ENCODE peak calls at places on chromosomes 6 and 20, in seven cellular contexts. One of them, this sample, is unnamed.

GRCh38 chr6:16770701-16771569 is 9.7 kb upstream of the ATXN1 start:
- DNase-seq in bronchial epithelial cell: peak; percentile 64
- DNase-seq in dorsolateral prefrontal cortex: peak; percentile 65
- DNase-seq in esophagus muscularis mucosa: no peak
- DNase-seq in GM12865: peak; percentile 80
- DNase-seq in activated CD8-positive, alpha-beta T cell treated with anti-CD3 and anti-CD28 coated beads for 36 hours: peak; percentile 80
- DNase-seq in omental fat pad: no peak
- DNase-seq in this sample: peak; percentile 63

GRCh38 chr6:101761124-101761601 is 367.7 kb downstream of the GRIK2 start:
- DNase-seq in dorsolateral prefrontal cortex: no peak
- DNase-seq in omental fat pad: no peak
- DNase-seq in activated CD8-positive, alpha-beta T cell treated with anti-CD3 and anti-CD28 coated beads for 36 hours: no peak
- DNase-seq in GM12865: no peak
- DNase-seq in bronchial epithelial cell: peak; percentile 89
- DNase-seq in esophagus muscularis mucosa: no peak
- DNase-seq in this sample: no peak

GRCh38 chr20:34389206-34389953 is 26.3 kb downstream of the ITCH start:
- DNase-seq in bronchial epithelial cell: no peak
- DNase-seq in esophagus muscularis mucosa: no peak
- DNase-seq in GM12865: no peak
- DNase-seq in activated CD8-positive, alpha-beta T cell treated with anti-CD3 and anti-CD28 coated beads for 36 hours: no peak
- DNase-seq in omental fat pad: no peak
- DNase-seq in dorsolateral prefrontal cortex: no peak
- DNase-seq in this sample: no peak

GRCh38 chr6:149450679-149451360 is 34.0 kb downstream of the ZC3H12D start:
- DNase-seq in activated CD8-positive, alpha-beta T cell treated with anti-CD3 and anti-CD28 coated beads for 36 hours: peak; percentile 16
- DNase-seq in GM12865: no peak
- DNase-seq in dorsolateral prefrontal cortex: peak; percentile 59
- DNase-seq in bronchial epithelial cell: no peak
- DNase-seq in esophagus muscularis mucosa: no peak
- DNase-seq in omental fat pad: no peak
- DNase-seq in this sample: no peak

GRCh38 chr6:140537834-140538680 is 1163.6 kb upstream of the CITED2 start:
- DNase-seq in omental fat pad: no peak
- DNase-seq in GM12865: peak; percentile 36
- DNase-seq in esophagus muscularis mucosa: no peak
- DNase-seq in dorsolateral prefrontal cortex: no peak
- DNase-seq in activated CD8-positive, alpha-beta T cell treated with anti-CD3 and anti-CD28 coated beads for 36 hours: no peak
- DNase-seq in bronchial epithelial cell: peak; percentile 91
- DNase-seq in this sample: no peak

GRCh38 chr20:49915380-49916145 is at the start of gene SPATA2:
- DNase-seq in esophagus muscularis mucosa: peak; percentile 99
- DNase-seq in activated CD8-positive, alpha-beta T cell treated with anti-CD3 and anti-CD28 coated beads for 36 hours: peak; percentile 97
- DNase-seq in GM12865: peak; percentile 97
- DNase-seq in omental fat pad: peak; percentile 99
- DNase-seq in bronchial epithelial cell: peak; percentile 78
- DNase-seq in dorsolateral prefrontal cortex: peak; percentile 96
- DNase-seq in this sample: peak; percentile 96

GRCh38 chr6:149918151-149918905 is 4.6 kb downstream of the RAET1G start:
- DNase-seq in activated CD8-positive, alpha-beta T cell treated with anti-CD3 and anti-CD28 coated beads for 36 hours: no peak
- DNase-seq in GM12865: no peak
- DNase-seq in dorsolateral prefrontal cortex: no peak
- DNase-seq in bronchial epithelial cell: no peak
- DNase-seq in esophagus muscularis mucosa: no peak
- DNase-seq in omental fat pad: no peak
- DNase-seq in this sample: no peak

GRCh38 chr6:128517124-128517523 is 3.3 kb downstream of the PTPRK start:
- DNase-seq in GM12865: no peak
- DNase-seq in omental fat pad: no peak
- DNase-seq in activated CD8-positive, alpha-beta T cell treated with anti-CD3 and anti-CD28 coated beads for 36 hours: no peak
- DNase-seq in esophagus muscularis mucosa: no peak
- DNase-seq in bronchial epithelial cell: no peak
- DNase-seq in dorsolateral prefrontal cortex: no peak
- DNase-seq in this sample: no peak

GRCh38 chr20:2699775-2700413 is 7.3 kb downstream of the EBF4 start:
- DNase-seq in dorsolateral prefrontal cortex: no peak
- DNase-seq in GM12865: no peak
- DNase-seq in omental fat pad: no peak
- DNase-seq in esophagus muscularis mucosa: peak; percentile 80
- DNase-seq in bronchial epithelial cell: no peak
- DNase-seq in activated CD8-positive, alpha-beta T cell treated with anti-CD3 and anti-CD28 coated beads for 36 hours: no peak
- DNase-seq in this sample: no peak

GRCh38 chr6:159959976-159960384 is 8.9 kb upstream of the IGF2R start:
- DNase-seq in activated CD8-positive, alpha-beta T cell treated with anti-CD3 and anti-CD28 coated beads for 36 hours: no peak
- DNase-seq in GM12865: no peak
- DNase-seq in bronchial epithelial cell: no peak
- DNase-seq in dorsolateral prefrontal cortex: no peak
- DNase-seq in esophagus muscularis mucosa: no peak
- DNase-seq in omental fat pad: no peak
- DNase-seq in this sample: no peak

DNA sequence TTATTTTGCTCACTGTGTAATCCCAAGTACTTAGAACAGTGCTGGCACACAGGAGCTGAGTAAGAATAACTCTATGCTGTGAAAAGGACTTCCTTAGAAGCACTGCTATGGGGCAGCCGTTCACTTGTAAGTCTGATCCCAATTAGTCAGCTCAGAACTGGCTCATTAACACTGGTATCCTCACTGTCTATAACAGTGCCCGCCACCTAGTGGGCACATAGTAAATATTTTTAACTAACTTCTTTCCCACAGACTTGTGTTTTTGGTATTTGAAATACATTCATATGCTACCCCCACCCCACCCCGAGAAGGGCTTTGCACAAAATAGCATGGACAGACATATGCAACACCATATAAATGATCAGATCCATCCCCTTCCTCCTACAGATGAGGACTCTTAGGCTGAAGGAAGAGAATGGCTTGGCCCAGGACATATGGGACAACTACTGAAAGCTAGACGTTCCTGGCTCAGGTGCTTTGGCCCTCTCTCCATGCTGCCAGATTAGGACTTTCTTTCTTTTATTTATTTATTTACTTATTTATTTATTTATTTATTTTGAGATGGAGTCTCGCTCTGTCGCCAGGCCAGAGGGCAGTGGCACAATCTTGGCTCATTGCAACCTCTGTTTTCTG is 47.1 kb downstream of the DST start:
- DNase-seq in activated CD8-positive, alpha-beta T cell treated with anti-CD3 and anti-CD28 coated beads for 36 hours: peak; percentile 58
- DNase-seq in omental fat pad: no peak
- DNase-seq in GM12865: peak; percentile 84
- DNase-seq in esophagus muscularis mucosa: no peak
- DNase-seq in dorsolateral prefrontal cortex: peak; percentile 36
- DNase-seq in bronchial epithelial cell: peak; percentile 65
- DNase-seq in this sample: peak; percentile 15
- TF ChIP-seq CTCF in activated CD8-positive, alpha-beta T cell treated with anti-CD3 and anti-CD28 coated beads for 36 hours: peak; percentile 70
- TF ChIP-seq CTCF in omental fat pad: no peak
- TF ChIP-seq CTCF in GM12865: peak; percentile 61
- TF ChIP-seq CTCF in esophagus muscularis mucosa: peak; percentile 55
- TF ChIP-seq CTCF in dorsolateral prefrontal cortex: peak; percentile 78
- TF ChIP-seq CTCF in bronchial epithelial cell: peak; percentile 50
- TF ChIP-seq CTCF in this sample: peak; percentile 67

GRCh38 chr20:51636123-51636522 is 93.6 kb upstream of the NFATC2 start:
- DNase-seq in activated CD8-positive, alpha-beta T cell treated with anti-CD3 and anti-CD28 coated beads for 36 hours: peak; percentile 30
- DNase-seq in GM12865: peak; percentile 47
- DNase-seq in dorsolateral prefrontal cortex: peak; percentile 35
- DNase-seq in omental fat pad: no peak
- DNase-seq in bronchial epithelial cell: peak; percentile 89
- DNase-seq in esophagus muscularis mucosa: no peak
- DNase-seq in this sample: no peak
- TF ChIP-seq CTCF in activated CD8-positive, alpha-beta T cell treated with anti-CD3 and anti-CD28 coated beads for 36 hours: no peak
- TF ChIP-seq CTCF in GM12865: no peak
- TF ChIP-seq CTCF in dorsolateral prefrontal cortex: no peak
- TF ChIP-seq CTCF in omental fat pad: no peak
- TF ChIP-seq CTCF in bronchial epithelial cell: no peak
- TF ChIP-seq CTCF in esophagus muscularis mucosa: no peak
- TF ChIP-seq CTCF in this sample: no peak

GRCh38 chr6:31918069-31918725 is 9.3 kb upstream of the C2 start:
- DNase-seq in bronchial epithelial cell: no peak
- DNase-seq in omental fat pad: no peak
- DNase-seq in dorsolateral prefrontal cortex: no peak
- DNase-seq in GM12865: no peak
- DNase-seq in esophagus muscularis mucosa: no peak
- DNase-seq in activated CD8-positive, alpha-beta T cell treated with anti-CD3 and anti-CD28 coated beads for 36 hours: no peak
- DNase-seq in this sample: no peak

GRCh38 chr6:31920803-31921202 is 6.7 kb upstream of the C2 start:
- DNase-seq in dorsolateral prefrontal cortex: no peak
- DNase-seq in GM12865: no peak
- DNase-seq in activated CD8-positive, alpha-beta T cell treated with anti-CD3 and anti-CD28 coated beads for 36 hours: no peak
- DNase-seq in bronchial epithelial cell: no peak
- DNase-seq in esophagus muscularis mucosa: no peak
- DNase-seq in omental fat pad: no peak
- DNase-seq in this sample: no peak

GRCh38 chr6:31927242-31927867 is at the start of gene C2:
- DNase-seq in activated CD8-positive, alpha-beta T cell treated with anti-CD3 and anti-CD28 coated beads for 36 hours: no peak
- DNase-seq in GM12865: no peak
- DNase-seq in dorsolateral prefrontal cortex: no peak
- DNase-seq in omental fat pad: no peak
- DNase-seq in bronchial epithelial cell: no peak
- DNase-seq in esophagus muscularis mucosa: no peak
- DNase-seq in this sample: no peak

GRCh38 chr6:31919624-31920303 is 7.8 kb upstream of the C2 start:
- DNase-seq in GM12865: no peak
- DNase-seq in activated CD8-positive, alpha-beta T cell treated with anti-CD3 and anti-CD28 coated beads for 36 hours: no peak
- DNase-seq in dorsolateral prefrontal cortex: no peak
- DNase-seq in bronchial epithelial cell: no peak
- DNase-seq in omental fat pad: no peak
- DNase-seq in esophagus muscularis mucosa: no peak
- DNase-seq in this sample: no peak

GRCh38 chr6:31922942-31923341 is 4.6 kb upstream of the C2 start:
- DNase-seq in omental fat pad: no peak
- DNase-seq in bronchial epithelial cell: no peak
- DNase-seq in dorsolateral prefrontal cortex: no peak
- DNase-seq in esophagus muscularis mucosa: no peak
- DNase-seq in GM12865: peak; percentile 45
- DNase-seq in activated CD8-positive, alpha-beta T cell treated with anti-CD3 and anti-CD28 coated beads for 36 hours: peak; percentile 65
- DNase-seq in this sample: no peak
- TF ChIP-seq CTCF in omental fat pad: no peak
- TF ChIP-seq CTCF in bronchial epithelial cell: no peak
- TF ChIP-seq CTCF in dorsolateral prefrontal cortex: no peak
- TF ChIP-seq CTCF in esophagus muscularis mucosa: no peak
- TF ChIP-seq CTCF in GM12865: peak; percentile 25
- TF ChIP-seq CTCF in activated CD8-positive, alpha-beta T cell treated with anti-CD3 and anti-CD28 coated beads for 36 hours: peak; percentile 8
- TF ChIP-seq CTCF in this sample: peak; percentile 41

GRCh38 chr6:170420791-170421776 is 114.5 kb downstream of the FAM120B start:
- DNase-seq in activated CD8-positive, alpha-beta T cell treated with anti-CD3 and anti-CD28 coated beads for 36 hours: no peak
- DNase-seq in GM12865: no peak
- DNase-seq in esophagus muscularis mucosa: peak; percentile 57
- DNase-seq in dorsolateral prefrontal cortex: no peak
- DNase-seq in omental fat pad: no peak
- DNase-seq in bronchial epithelial cell: no peak
- DNase-seq in this sample: no peak
- TF ChIP-seq CTCF in activated CD8-positive, alpha-beta T cell treated with anti-CD3 and anti-CD28 coated beads for 36 hours: no peak
- TF ChIP-seq CTCF in GM12865: no peak
- TF ChIP-seq CTCF in esophagus muscularis mucosa: no peak
- TF ChIP-seq CTCF in dorsolateral prefrontal cortex: no peak
- TF ChIP-seq CTCF in omental fat pad: no peak
- TF ChIP-seq CTCF in bronchial epithelial cell: no peak
- TF ChIP-seq CTCF in this sample: no peak

GRCh38 chr6:45586216-45587171 is 208.8 kb upstream of the SUPT3H start:
- DNase-seq in activated CD8-positive, alpha-beta T cell treated with anti-CD3 and anti-CD28 coated beads for 36 hours: peak; percentile 71
- DNase-seq in omental fat pad: no peak
- DNase-seq in GM12865: peak; percentile 38
- DNase-seq in esophagus muscularis mucosa: peak; percentile 45
- DNase-seq in bronchial epithelial cell: peak; percentile 85
- DNase-seq in dorsolateral prefrontal cortex: no peak
- DNase-seq in this sample: no peak
- TF ChIP-seq CTCF in activated CD8-positive, alpha-beta T cell treated with anti-CD3 and anti-CD28 coated beads for 36 hours: peak; percentile 18
- TF ChIP-seq CTCF in omental fat pad: no peak
- TF ChIP-seq CTCF in GM12865: no peak
- TF ChIP-seq CTCF in esophagus muscularis mucosa: no peak
- TF ChIP-seq CTCF in bronchial epithelial cell: no peak
- TF ChIP-seq CTCF in dorsolateral prefrontal cortex: no peak
- TF ChIP-seq CTCF in this sample: no peak

DNA sequence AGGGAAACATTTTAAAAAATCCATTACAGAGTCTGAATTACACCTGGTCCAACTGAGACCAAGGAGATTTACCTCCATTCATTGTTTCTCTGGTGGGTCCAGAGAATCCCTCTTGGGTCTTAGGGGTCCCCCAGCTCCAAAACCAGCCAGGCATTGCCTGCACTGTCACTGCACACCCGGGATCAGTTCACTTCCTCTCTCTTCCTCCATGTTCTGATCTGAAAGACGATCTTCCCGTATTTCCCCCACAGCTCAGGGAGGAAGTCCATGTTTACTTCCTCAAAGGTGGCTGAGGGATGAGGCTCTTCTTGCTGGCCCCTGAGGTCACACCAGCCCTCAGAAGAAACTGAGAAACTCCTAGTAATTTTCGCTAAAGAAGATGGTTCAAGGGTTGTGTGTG is 159.7 kb downstream of the BMP7 start:
- DNase-seq in omental fat pad: no peak
- DNase-seq in activated CD8-positive, alpha-beta T cell treated with anti-CD3 and anti-CD28 coated beads for 36 hours: no peak
- DNase-seq in GM12865: no peak
- DNase-seq in dorsolateral prefrontal cortex: no peak
- DNase-seq in esophagus muscularis mucosa: no peak
- DNase-seq in bronchial epithelial cell: no peak
- DNase-seq in this sample: no peak
- TF ChIP-seq CTCF in omental fat pad: no peak
- TF ChIP-seq CTCF in activated CD8-positive, alpha-beta T cell treated with anti-CD3 and anti-CD28 coated beads for 36 hours: no peak
- TF ChIP-seq CTCF in GM12865: no peak
- TF ChIP-seq CTCF in dorsolateral prefrontal cortex: no peak
- TF ChIP-seq CTCF in esophagus muscularis mucosa: no peak
- TF ChIP-seq CTCF in bronchial epithelial cell: no peak
- TF ChIP-seq CTCF in this sample: no peak

GRCh38 chr6:28711325-28711724 is 185.6 kb downstream of the GPX5 start:
- DNase-seq in activated CD8-positive, alpha-beta T cell treated with anti-CD3 and anti-CD28 coated beads for 36 hours: no peak
- DNase-seq in bronchial epithelial cell: no peak
- DNase-seq in esophagus muscularis mucosa: no peak
- DNase-seq in GM12865: no peak
- DNase-seq in dorsolateral prefrontal cortex: no peak
- DNase-seq in omental fat pad: no peak
- DNase-seq in this sample: no peak
- TF ChIP-seq CTCF in activated CD8-positive, alpha-beta T cell treated with anti-CD3 and anti-CD28 coated beads for 36 hours: no peak
- TF ChIP-seq CTCF in bronchial epithelial cell: no peak
- TF ChIP-seq CTCF in esophagus muscularis mucosa: no peak
- TF ChIP-seq CTCF in GM12865: no peak
- TF ChIP-seq CTCF in dorsolateral prefrontal cortex: no peak
- TF ChIP-seq CTCF in omental fat pad: no peak
- TF ChIP-seq CTCF in this sample: no peak

DNA sequence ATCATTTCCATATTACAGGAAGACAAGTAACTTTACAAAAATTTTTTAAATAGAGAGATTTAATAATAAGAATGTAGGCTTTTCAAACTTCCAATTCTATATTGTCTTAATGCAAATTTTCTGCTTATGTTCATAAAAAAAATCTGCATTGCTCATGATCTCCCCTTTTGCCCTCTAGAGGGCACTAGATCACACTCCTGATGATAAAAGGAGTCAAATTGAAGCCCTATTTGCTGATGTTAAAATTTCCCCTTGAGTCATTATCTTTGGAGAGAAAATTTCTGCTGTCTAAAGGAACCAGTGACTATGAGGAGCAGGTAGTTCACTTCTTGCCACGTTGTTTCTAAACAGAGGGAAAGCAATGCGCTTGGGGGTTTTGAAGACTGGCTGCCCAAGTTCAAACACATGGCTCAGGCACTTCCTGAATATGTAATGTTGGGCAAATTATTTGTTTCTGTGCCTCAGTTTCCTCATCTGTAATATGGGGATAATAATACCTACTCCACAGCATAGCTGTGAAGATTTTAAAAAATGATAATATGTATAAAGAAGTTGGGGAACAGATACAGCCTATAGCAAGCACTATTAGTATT is 874.2 kb downstream of the TFAP2A start:
- DNase-seq in GM12865: peak; percentile 58
- DNase-seq in dorsolateral prefrontal cortex: no peak
- DNase-seq in omental fat pad: no peak
- DNase-seq in activated CD8-positive, alpha-beta T cell treated with anti-CD3 and anti-CD28 coated beads for 36 hours: peak; percentile 12
- DNase-seq in esophagus muscularis mucosa: no peak
- DNase-seq in bronchial epithelial cell: peak; percentile 80
- DNase-seq in this sample: peak; percentile 41
- TF ChIP-seq CTCF in GM12865: peak; percentile 65
- TF ChIP-seq CTCF in dorsolateral prefrontal cortex: peak; percentile 73
- TF ChIP-seq CTCF in omental fat pad: no peak
- TF ChIP-seq CTCF in activated CD8-positive, alpha-beta T cell treated with anti-CD3 and anti-CD28 coated beads for 36 hours: peak; percentile 36
- TF ChIP-seq CTCF in esophagus muscularis mucosa: peak; percentile 51
- TF ChIP-seq CTCF in bronchial epithelial cell: peak; percentile 53
- TF ChIP-seq CTCF in this sample: peak; percentile 64